ENCODE peak calls at places on chromosomes 1 and 21, in four cellular contexts. G is H1, E is GM12878, I is HepG2. P is an unnamed sample.

GRCh38 chr1:241579434-241579833 is 47.3 kb downstream of the KMO start:
- DNase-seq in I (no peak), E (no peak), G (no peak), P (no peak)

GRCh38 chr1:153540394-153541361 is at the start of gene S100A5:
- DNase-seq in I (no peak), G (no peak), E (no peak), P (no peak)

GRCh38 chr1:214187152-214187900 is 93.6 kb upstream of the SMYD2 start:
- DNase-seq in E (no peak), I (no peak), G (no peak), P (peak)

GRCh38 chr1:78229344-78229743 is 183.6 kb downstream of the GIPC2 start:
- DNase-seq in I (no peak), E (no peak), G (no peak), P (no peak)

GRCh38 chr1:47210666-47211065 is 20.8 kb upstream of the PDZK1IP1 start:
- DNase-seq in E (no peak), G (no peak), I (no peak), P (no peak)

GRCh38 chr1:170533331-170533730 is 1.4 kb downstream of the GORAB start:
- DNase-seq in G (no peak), E (no peak), I (no peak), P (no peak)

GRCh38 chr1:36119451-36119850 is 5.6 kb downstream of the COL8A2 start:
- DNase-seq in I (no peak), E (no peak), G (no peak), P (no peak)

GRCh38 chr1:101181930-101182329 is 54.9 kb upstream of the S1PR1 start:
- DNase-seq in I (no peak), G (no peak), E (no peak), P (no peak)

GRCh38 chr1:63859480-63860275 is 85.9 kb downstream of the ROR1 start:
- DNase-seq in G (no peak), E (no peak), I (no peak), P (no peak)

GRCh38 chr1:28160677-28161328 is 15.7 kb downstream of the PTAFR start:
- DNase-seq in E (no peak), G (no peak), I (no peak), P (no peak)

GRCh38 chr1:52691856-52692255 is 6.3 kb downstream of the COA7 start:
- DNase-seq in G (no peak), E (no peak), I (no peak), P (no peak)

GRCh38 chr1:66752671-66753371 is 562 bp downstream of the DYNLT5 start:
- DNase-seq in G (no peak), I (no peak), E (no peak), P (no peak)

GRCh38 chr1:197675475-197676324 is 99.6 kb downstream of the DENND1B start:
- DNase-seq in E (no peak), G (no peak), I (no peak), P (no peak)

GRCh38 chr1:43319766-43320165 is 17.9 kb upstream of the MPL start:
- DNase-seq in I (no peak), G (no peak), E (no peak), P (no peak)

GRCh38 chr1:234726359-234726836 is 116.4 kb upstream of the IRF2BP2 start:
- DNase-seq in I (no peak), E (no peak), G (no peak), P (no peak)

GRCh38 chr1:8259498-8260290 is 58.2 kb upstream of the SLC45A1 start:
- DNase-seq in I (peak), G (no peak), E (no peak), P (no peak)

GRCh38 chr1:12525311-12526181 is 92.5 kb downstream of the DHRS3 start:
- DNase-seq in I (peak), E (no peak), G (no peak), P (no peak)

GRCh38 chr1:33758698-33759097 is 105.2 kb upstream of the HMGB4 start:
- DNase-seq in I (no peak), E (no peak), G (no peak), P (no peak)

GRCh38 chr1:211474426-211474825 is 17.5 kb downstream of the RD3 start:
- DNase-seq in I (no peak), G (no peak), E (no peak), P (no peak)

GRCh38 chr21:32476661-32477423 is 64.3 kb downstream of the EVA1C start:
- DNase-seq in I (no peak), E (no peak), G (no peak), P (no peak)

GRCh38 chr1:118223426-118223825 is 38.4 kb upstream of the SPAG17 start:
- DNase-seq in I (peak), G (peak), E (no peak), P (no peak)

GRCh38 chr1:227786673-227787512 is 28.6 kb upstream of the PRSS38 start:
- DNase-seq in E (no peak), I (no peak), G (no peak), P (peak)

GRCh38 chr1:116115476-116115875 is 4.3 kb downstream of the MAB21L3 start:
- DNase-seq in I (no peak), E (no peak), G (no peak), P (no peak)

GRCh38 chr1:1613509-1614082 is 1.7 kb upstream of the MIB2 start:
- DNase-seq in I (no peak), E (no peak), G (no peak), P (no peak)

DNA sequence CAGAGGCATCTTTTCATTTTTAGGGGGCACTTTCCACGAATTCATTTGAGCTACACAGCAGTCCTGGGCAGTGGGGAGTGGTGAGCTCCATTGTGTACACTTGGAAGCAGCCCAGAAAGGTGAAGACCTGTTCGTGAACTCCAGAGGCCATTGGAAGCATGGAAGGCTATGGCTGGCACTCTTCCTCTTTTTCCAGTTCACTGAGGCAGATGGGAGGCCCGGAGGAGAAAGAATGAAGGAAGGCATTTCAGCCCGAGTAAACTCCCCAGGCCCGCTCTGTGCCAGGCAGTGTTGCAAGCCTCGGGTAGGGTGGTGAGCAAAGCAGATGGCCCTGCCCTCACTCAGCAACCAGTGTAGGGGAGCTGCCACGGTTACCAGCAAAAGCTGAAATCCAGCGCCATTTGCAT is 673 bp upstream of the DHCR24 start:
- DNase-seq in G (no peak), I (no peak), E (no peak), P (peak)
- TF ChIP-seq TCF12 in G (no peak), I (no peak), E (no peak), P (no peak)

DNA sequence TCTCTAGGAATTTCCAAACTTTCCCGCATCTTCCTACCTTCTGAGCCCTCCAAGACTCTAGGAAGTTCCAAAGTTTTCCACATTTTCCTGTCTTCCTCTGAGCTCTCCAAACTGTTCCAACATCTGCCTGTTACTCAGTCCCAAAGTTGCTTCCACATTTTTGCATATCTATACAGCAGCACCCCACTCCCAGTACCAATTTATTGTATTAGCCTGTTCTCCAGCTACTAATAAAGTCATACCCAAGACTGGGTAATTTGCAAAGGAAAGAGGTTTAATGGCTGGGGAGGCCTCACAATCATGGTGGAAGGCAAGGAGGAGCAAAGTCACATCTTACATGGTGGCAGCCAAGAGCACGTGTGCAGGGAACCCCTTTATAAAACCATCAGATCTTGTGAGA is 82.9 kb upstream of the DSCAM start:
- DNase-seq in E (no peak), I (no peak), G (no peak), P (no peak)
- TF ChIP-seq TCF12 in E (no peak), I (no peak), G (no peak), P (no peak)

DNA sequence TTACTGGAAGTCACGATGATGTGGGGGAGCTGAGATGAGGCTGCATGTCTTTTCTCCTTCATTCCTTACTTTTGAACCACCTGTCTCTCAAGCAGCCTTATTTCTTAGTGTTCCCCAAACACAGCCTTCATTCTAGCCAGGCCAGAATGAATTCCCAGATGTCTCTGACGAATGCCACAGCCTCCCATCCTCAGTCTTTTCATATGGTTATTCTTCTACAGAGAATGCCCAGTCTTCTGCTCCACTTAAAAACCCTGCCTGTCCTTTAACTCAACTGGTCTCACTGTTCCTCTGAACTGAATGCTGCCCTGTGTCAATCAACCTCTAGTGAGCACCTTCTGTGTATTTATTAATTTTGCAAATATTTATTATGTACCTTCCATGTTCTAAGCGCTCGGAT is 156.2 kb downstream of the PLA2G4A start:
- DNase-seq in G (no peak), E (no peak), I (no peak), P (no peak)
- TF ChIP-seq TCF12 in G (no peak), E (no peak), I (no peak), P (no peak)

GRCh38 chr1:109256971-109257681 is 7.8 kb downstream of the CELSR2 start:
- DNase-seq in I (no peak), E (no peak), G (no peak), P (no peak)
- TF ChIP-seq TCF12 in I (no peak), E (no peak), G (no peak), P (no peak)

P was measured in SK-N-SH.